ENCODE peak calls at places on chromosomes 2 and 18, in seven cellular contexts. X, H, M, O, U, Q and C are unnamed samples.

GRCh38 chr2:85971369-85971768 is 82.6 kb upstream of the ST3GAL5 start:
- DNase-seq in X (no peak), H (no peak), M (no peak), O (no peak), U (no peak), Q (no peak), C (no peak)

GRCh38 chr2:100624536-100624935 is 61.7 kb downstream of the PDCL3 start:
- DNase-seq in X (no peak), H (no peak), M (no peak), O (no peak), U (no peak), Q (no peak), C (no peak)

GRCh38 chr2:109466674-109467575 is 146.8 kb downstream of the SEPTIN10 start:
- DNase-seq in X (peak; percentile 32), H (no peak), M (no peak), O (no peak), U (peak; percentile 22), Q (peak; percentile 50), C (no peak)

GRCh38 chr2:141468746-141469145 is 662.1 kb downstream of the LRP1B start:
- DNase-seq in X (no peak), H (peak; percentile 19), M (no peak), O (no peak), U (no peak), Q (no peak), C (no peak)

GRCh38 chr2:217065695-217066405 is 206.0 kb upstream of the TNP1 start:
- DNase-seq in X (no peak), H (no peak), M (peak; percentile 21), O (no peak), U (no peak), Q (no peak), C (no peak)

GRCh38 chr2:12389354-12390045 is 327.2 kb upstream of the TRIB2 start:
- DNase-seq in X (no peak), H (no peak), M (no peak), O (no peak), U (no peak), Q (peak; percentile 8), C (no peak)

GRCh38 chr2:10331702-10332401 is 29.1 kb downstream of the HPCAL1 start:
- DNase-seq in X (no peak), H (no peak), M (peak; percentile 91), O (no peak), U (no peak), Q (no peak), C (peak; percentile 48)

GRCh38 chr2:240447331-240447730 is 11.9 kb downstream of the GPC1 start:
- DNase-seq in X (no peak), H (no peak), M (no peak), O (no peak), U (no peak), Q (no peak), C (no peak)

GRCh38 chr2:63983986-63984605 is 35.1 kb downstream of the VPS54 start:
- DNase-seq in X (no peak), H (no peak), M (peak; percentile 38), O (no peak), U (no peak), Q (no peak), C (no peak)

GRCh38 chr2:177983183-177983788 is 89.3 kb downstream of the PDE11A start:
- DNase-seq in X (no peak), H (peak; percentile 53), M (peak; percentile 65), O (peak; percentile 48), U (peak; percentile 54), Q (peak; percentile 21), C (peak; percentile 15)

GRCh38 chr2:23905155-23905554 is 21.8 kb downstream of the ATAD2B start:
- DNase-seq in X (no peak), H (no peak), M (peak; percentile 31), O (no peak), U (no peak), Q (no peak), C (no peak)

GRCh38 chr2:204030337-204030736 is 93.8 kb downstream of the ICOS start:
- DNase-seq in X (no peak), H (no peak), M (no peak), O (no peak), U (no peak), Q (no peak), C (no peak)

GRCh38 chr18:3397786-3398185 is 52.2 kb upstream of the TGIF1 start:
- DNase-seq in X (no peak), H (no peak), M (no peak), O (no peak), U (no peak), Q (no peak), C (no peak)

GRCh38 chr2:69253033-69253535 is 133.9 kb downstream of the GFPT1 start:
- DNase-seq in X (no peak), H (no peak), M (no peak), O (no peak), U (no peak), Q (no peak), C (no peak)

GRCh38 chr18:10715791-10716190 is 190.0 kb downstream of the NAPG start:
- DNase-seq in X (no peak), H (no peak), M (no peak), O (peak; percentile 6), U (no peak), Q (no peak), C (no peak)

GRCh38 chr18:76741346-76741745 is 81.0 kb upstream of the ZNF236 start:
- DNase-seq in X (no peak), H (no peak), M (no peak), O (no peak), U (no peak), Q (no peak), C (no peak)

GRCh38 chr2:214126135-214126534 is 284.7 kb upstream of the VWC2L start:
- DNase-seq in X (no peak), H (no peak), M (no peak), O (no peak), U (no peak), Q (no peak), C (no peak)

GRCh38 chr2:74002515-74003391 is 18.0 kb downstream of the TET3 start:
- DNase-seq in X (peak; percentile 80), H (peak; percentile 79), M (peak; percentile 88), O (no peak), U (peak; percentile 87), Q (peak; percentile 87), C (peak; percentile 96)
- TF ChIP-seq POLR2A in X (no peak), H (peak; percentile 37), M (no peak), O (no peak), U (peak; percentile 58), Q (peak; percentile 54), C (no peak)

DNA sequence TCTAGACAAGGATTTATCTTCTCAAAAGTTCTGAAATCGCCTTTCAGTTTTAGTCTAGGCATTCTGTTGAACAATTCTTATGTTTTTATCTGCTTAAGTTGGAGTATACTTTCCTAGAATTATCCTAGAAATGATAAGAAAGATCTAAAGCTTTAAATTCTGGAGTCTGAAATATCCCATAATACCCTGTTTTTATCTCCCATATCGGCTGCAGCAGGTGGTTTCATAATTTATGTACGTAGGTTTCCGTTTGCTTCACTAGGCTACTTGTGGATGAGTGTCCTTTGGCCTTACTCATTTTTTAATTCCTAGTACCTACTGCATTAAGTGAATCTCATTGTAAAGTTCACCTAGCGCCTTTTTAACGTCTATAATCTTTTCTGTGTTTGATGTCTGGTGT is 58.5 kb upstream of the MGAT5 start:
- DNase-seq in X (no peak), H (no peak), M (no peak), O (no peak), U (no peak), Q (no peak), C (no peak)
- TF ChIP-seq POLR2A in X (no peak), H (no peak), M (no peak), O (no peak), U (no peak), Q (no peak), C (no peak)

GRCh38 chr2:111701798-111702118 is 182.2 kb downstream of the ANAPC1 start:
- DNase-seq in X (peak; percentile 52), H (no peak), M (no peak), O (no peak), U (peak; percentile 44), Q (no peak), C (no peak)

GRCh38 chr2:111698089-111698488 is 185.9 kb downstream of the ANAPC1 start:
- DNase-seq in X (no peak), H (no peak), M (no peak), O (no peak), U (no peak), Q (no peak), C (no peak)

GRCh38 chr2:111697560-111697959 is 186.4 kb downstream of the ANAPC1 start:
- DNase-seq in X (no peak), H (no peak), M (peak; percentile 45), O (no peak), U (no peak), Q (no peak), C (no peak)

GRCh38 chr2:111701266-111701665 is 182.7 kb downstream of the ANAPC1 start:
- DNase-seq in X (peak; percentile 47), H (no peak), M (no peak), O (no peak), U (peak; percentile 41), Q (no peak), C (no peak)

DNA sequence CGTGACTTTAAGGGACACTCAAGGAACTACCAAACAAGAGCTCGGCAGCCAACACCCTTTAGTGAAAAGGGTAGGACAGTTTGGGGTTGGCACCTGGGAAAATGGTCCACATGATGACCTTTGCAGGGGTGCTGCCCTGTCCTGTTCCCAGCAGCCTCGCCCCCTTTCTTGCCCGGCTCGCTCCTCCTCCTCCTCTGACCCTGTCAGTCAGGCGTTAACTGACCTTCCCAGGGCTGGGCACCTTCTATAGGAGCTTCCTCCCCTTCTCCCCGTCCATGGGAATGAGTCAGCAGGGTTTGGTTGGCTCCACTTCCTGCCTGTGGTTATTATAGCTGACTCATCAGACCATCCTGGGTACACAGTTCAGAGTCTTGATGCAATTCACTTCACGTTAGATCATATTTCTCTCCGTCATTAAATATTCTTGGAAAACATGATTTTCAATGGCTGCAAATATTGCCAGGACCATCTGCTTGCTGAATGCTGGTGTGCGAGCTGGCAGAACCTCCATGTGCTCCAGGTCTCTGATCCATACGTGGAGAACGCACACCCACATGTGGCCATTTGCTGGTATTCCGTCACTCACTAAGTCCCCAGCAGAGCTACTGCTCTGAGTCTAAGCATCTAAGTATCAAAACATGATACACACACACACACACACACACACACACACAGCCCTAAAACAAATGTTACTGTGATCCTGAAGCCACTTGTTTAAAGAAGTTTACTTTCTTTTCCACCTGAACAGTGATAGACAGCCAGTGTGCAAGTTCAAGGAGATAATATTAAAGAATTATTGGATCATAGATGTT is 185.0 kb downstream of the ANAPC1 start:
- DNase-seq in X (peak; percentile 81), H (peak; percentile 38), M (peak; percentile 98), O (peak; percentile 95), U (peak; percentile 80), Q (peak; percentile 94), C (no peak)
- TF ChIP-seq POLR2A in X (no peak), H (no peak), M (no peak), O (no peak), U (no peak), Q (no peak), C (no peak)

GRCh38 chr2:20651731-20652099 is 817 bp upstream of the HS1BP3 start:
- DNase-seq in X (no peak), H (no peak), M (no peak), O (no peak), U (no peak), Q (no peak), C (no peak)

GRCh38 chr2:20649586-20650375 is 1.1 kb downstream of the HS1BP3 start:
- DNase-seq in X (no peak), H (no peak), M (peak; percentile 43), O (no peak), U (no peak), Q (no peak), C (no peak)

GRCh38 chr2:20652141-20652540 is 1.2 kb upstream of the HS1BP3 start:
- DNase-seq in X (no peak), H (no peak), M (no peak), O (no peak), U (no peak), Q (no peak), C (no peak)

GRCh38 chr2:20650412-20650879 is 452 bp downstream of the HS1BP3 start:
- DNase-seq in X (no peak), H (no peak), M (peak; percentile 48), O (peak; percentile 61), U (no peak), Q (no peak), C (peak; percentile 42)

GRCh38 chr2:20650880-20651730 is at the start of gene HS1BP3:
- DNase-seq in X (peak; percentile 87), H (peak; percentile 87), M (peak; percentile 92), O (peak; percentile 85), U (peak; percentile 89), Q (peak; percentile 93), C (peak; percentile 99)
- TF ChIP-seq POLR2A in X (peak; percentile 8), H (peak; percentile 88), M (peak; percentile 91), O (peak; percentile 92), U (peak; percentile 91), Q (peak; percentile 60), C (peak; percentile 61)